ENCODE peak calls at places on chromosome 1, in five cellular contexts. T is fibroblast of mammary gland, U is GM12865, O is brain microvascular endothelial cell, A is GM23338. C is an unnamed sample.
A peak's percentile ranks its signal among the peaks of the same experiment; 100 is the strongest.

GRCh38 chr1:168811213-168811612 is 82.2 kb upstream of the DPT start:
- DNase-seq in A (no peak), T (peak; percentile 17), O (no peak), U (no peak), C (no peak)

GRCh38 chr1:205933672-205934618 is 9.3 kb downstream of the SLC26A9 start:
- DNase-seq in T (peak; percentile 86), A (no peak), O (peak; percentile 34), U (no peak), C (peak; percentile 48)

GRCh38 chr1:2888281-2888845 is 86.9 kb upstream of the TTC34 start:
- DNase-seq in A (no peak), O (no peak), U (no peak), T (no peak), C (no peak)

GRCh38 chr1:234584431-234584805 is 25.6 kb downstream of the IRF2BP2 start:
- DNase-seq in T (no peak), A (no peak), O (no peak), U (no peak), C (no peak)

GRCh38 chr1:41576620-41577019 is 92.1 kb upstream of the EDN2 start:
- DNase-seq in T (peak; percentile 53), O (peak; percentile 7), U (no peak), A (no peak), C (peak; percentile 8)

GRCh38 chr1:30444850-30445249 is 278.5 kb downstream of the MATN1 start:
- DNase-seq in T (no peak), O (no peak), U (no peak), A (no peak), C (no peak)

GRCh38 chr1:203282720-203283542 is 22.4 kb upstream of the BTG2 start:
- DNase-seq in U (no peak), O (no peak), T (no peak), A (no peak), C (no peak)

GRCh38 chr1:185017338-185017737 is 28.0 kb upstream of the RNF2 start:
- DNase-seq in O (peak; percentile 87), U (peak; percentile 6), A (no peak), T (peak; percentile 97), C (peak; percentile 84)

GRCh38 chr1:34929853-34930701 is 627 bp upstream of the DLGAP3 start:
- DNase-seq in A (peak; percentile 83), O (no peak), U (no peak), T (no peak), C (no peak)

GRCh38 chr1:179253286-179253972 is 24.0 kb upstream of the ABL2 start:
- DNase-seq in U (no peak), O (peak; percentile 33), T (peak; percentile 27), A (no peak), C (peak; percentile 22)

GRCh38 chr1:179252606-179253005 is 23.1 kb upstream of the ABL2 start:
- DNase-seq in O (no peak), T (no peak), A (no peak), U (peak; percentile 6), C (no peak)

GRCh38 chr1:179247923-179248322 is 18.4 kb upstream of the ABL2 start:
- DNase-seq in U (no peak), A (no peak), O (no peak), T (no peak), C (no peak)

GRCh38 chr1:179251675-179252074 is 22.2 kb upstream of the ABL2 start:
- DNase-seq in U (peak; percentile 11), T (peak; percentile 63), O (peak; percentile 38), A (peak; percentile 38), C (peak; percentile 58)
- TF ChIP-seq CTCF in U (peak; percentile 5), T (peak; percentile 47), O (peak; percentile 56), A (peak; percentile 65), C (peak; percentile 70)

DNA sequence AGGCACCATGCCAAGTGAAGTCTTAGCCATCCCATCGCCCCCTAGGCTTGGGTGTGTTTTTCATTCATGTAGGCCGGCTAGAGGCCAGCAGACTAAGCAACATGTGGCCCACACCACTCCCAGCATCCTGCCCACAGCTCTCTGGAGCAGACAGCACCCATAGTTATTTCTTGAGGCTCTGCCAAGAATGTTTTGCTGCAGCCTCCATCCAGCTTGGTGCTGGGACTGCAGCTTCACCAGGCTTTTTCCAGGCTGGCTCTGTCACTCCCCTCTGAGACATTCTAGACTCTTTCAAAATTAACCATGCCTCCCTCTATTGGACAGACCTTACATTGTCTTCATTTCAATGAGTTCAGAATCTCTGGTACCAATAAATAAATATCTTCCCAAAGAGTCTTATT is 104.2 kb downstream of the DUSP10 start:
- DNase-seq in O (no peak), T (peak; percentile 51), U (no peak), A (no peak), C (peak; percentile 61)
- TF ChIP-seq CTCF in O (no peak), T (no peak), U (no peak), A (no peak), C (peak; percentile 46)

GRCh38 chr1:912740-913301 is 10.9 kb upstream of the SAMD11 start:
- DNase-seq in T (peak; percentile 28), U (no peak), A (peak; percentile 83), O (peak; percentile 28), C (no peak)
- TF ChIP-seq CTCF in T (peak; percentile 14), U (peak; percentile 6), A (peak; percentile 29), O (peak; percentile 60), C (peak; percentile 46)

GRCh38 chr1:215710340-215710971 is 143.4 kb downstream of the KCTD3 start:
- DNase-seq in T (peak; percentile 78), O (peak; percentile 29), A (peak; percentile 97), U (peak; percentile 70), C (peak; percentile 51)
- TF ChIP-seq CTCF in T (peak; percentile 82), O (peak; percentile 78), A (peak; percentile 94), U (peak; percentile 73), C (peak; percentile 94)

DNA sequence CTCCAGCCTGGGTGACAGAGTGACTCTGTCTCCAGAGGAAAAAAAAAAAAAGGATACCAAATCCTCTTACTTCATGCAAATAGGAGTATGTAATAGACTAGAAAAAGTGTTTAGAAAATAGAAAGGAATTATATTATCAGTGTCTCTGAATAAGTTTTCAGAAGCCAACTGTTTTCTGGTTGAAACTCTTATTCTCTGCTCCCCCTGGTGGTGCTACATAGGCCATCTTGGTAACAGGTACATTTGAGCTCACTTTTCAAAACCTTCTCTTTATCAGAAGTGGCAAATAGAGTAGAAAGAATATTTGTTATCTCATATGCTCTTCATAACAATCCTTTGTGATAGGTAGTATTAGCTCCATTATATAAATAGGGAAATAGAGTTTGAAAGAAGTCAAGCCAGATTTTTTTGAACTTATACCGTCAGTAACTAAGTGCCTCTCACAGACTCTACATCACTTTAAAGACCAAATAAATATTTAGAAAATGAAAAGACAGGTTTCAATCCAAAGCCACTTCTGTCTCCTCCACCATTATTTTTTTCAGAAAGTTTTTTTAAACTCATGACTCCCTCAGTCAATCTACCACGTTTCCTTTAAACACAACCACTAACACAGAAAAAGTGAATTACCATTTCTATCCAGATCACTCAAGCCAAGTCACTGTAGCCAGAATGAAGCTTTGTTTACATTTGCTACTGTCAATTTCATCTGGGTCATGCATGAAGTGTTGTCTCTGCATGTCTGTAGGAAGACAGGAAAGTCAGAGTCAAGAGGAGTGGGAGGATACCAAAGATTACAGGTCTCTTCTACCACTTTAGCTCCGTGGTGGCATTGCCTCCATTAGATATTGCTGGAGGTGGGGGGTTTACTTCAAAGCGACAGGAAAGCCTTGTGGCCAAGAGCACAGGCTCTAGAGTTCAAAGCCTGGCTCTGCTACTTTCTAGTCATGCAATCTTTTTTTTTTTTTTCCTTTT is 45.6 kb downstream of the IL23R start:
- DNase-seq in A (peak; percentile 74), O (peak; percentile 53), U (peak; percentile 60), T (peak; percentile 36), C (peak; percentile 19)
- TF ChIP-seq CTCF in A (peak; percentile 66), O (peak; percentile 68), U (peak; percentile 57), T (peak; percentile 68), C (peak; percentile 86)

GRCh38 chr1:39268906-39269305 is 64.4 kb downstream of the MACF1 start:
- DNase-seq in T (no peak), A (peak; percentile 84), O (no peak), U (no peak), C (no peak)

GRCh38 chr1:39268112-39268581 is 63.7 kb downstream of the MACF1 start:
- DNase-seq in A (peak; percentile 47), U (peak; percentile 83), O (peak; percentile 78), T (peak; percentile 88), C (peak; percentile 82)

GRCh38 chr1:39266792-39267191 is 62.3 kb downstream of the MACF1 start:
- DNase-seq in T (no peak), U (no peak), O (no peak), A (no peak), C (no peak)

GRCh38 chr1:39269349-39269748 is 64.9 kb downstream of the MACF1 start:
- DNase-seq in T (no peak), O (no peak), U (no peak), A (no peak), C (no peak)

DNA sequence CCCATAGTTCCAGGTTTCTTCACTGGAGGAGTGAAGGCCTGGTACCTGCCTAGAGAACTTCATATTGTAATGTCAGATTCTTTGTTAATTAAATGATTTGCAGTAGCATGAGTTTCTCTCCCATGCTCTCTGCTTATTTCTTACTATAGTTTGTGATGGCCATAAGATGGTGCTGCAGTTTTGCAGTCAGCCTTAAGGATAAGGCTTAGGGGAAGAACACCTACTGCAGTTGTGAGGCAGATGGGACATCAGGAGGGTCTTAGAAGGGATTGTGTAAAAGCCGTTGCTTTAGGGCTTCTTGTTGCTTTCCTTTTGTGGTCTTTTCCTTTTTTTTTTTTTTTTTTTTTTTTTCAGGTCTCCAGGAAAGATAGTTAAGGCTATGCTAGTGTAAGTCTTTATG is 61.8 kb downstream of the MACF1 start:
- DNase-seq in O (no peak), T (peak; percentile 30), A (peak; percentile 60), U (peak; percentile 35), C (no peak)
- TF ChIP-seq CTCF in O (peak; percentile 17), T (peak; percentile 21), A (peak; percentile 66), U (peak; percentile 24), C (peak; percentile 40)

C was measured in HFFc6.